ENCODE peak calls at places on chromosomes 2 and 18, in five cellular contexts. C is tibial artery; L is CD8-positive, alpha-beta memory T cell; O is H4; R is HFFc6. Q is an unnamed sample.

GRCh38 chr2:127072970-127073369 is 34.0 kb downstream of the BIN1 start:
- DNase-seq in L (no peak), C (no peak), O (no peak), R (no peak), Q (no peak)

GRCh38 chr2:18373664-18374063 is 186.8 kb downstream of the RDH14 start:
- DNase-seq in L (no peak), O (no peak), R (no peak), C (no peak), Q (no peak)

GRCh38 chr2:69617744-69618143 is 25.8 kb downstream of the AAK1 start:
- DNase-seq in O (no peak), C (no peak), R (no peak), L (no peak), Q (no peak)

GRCh38 chr18:63140038-63140450 is 179.5 kb downstream of the BCL2 start:
- DNase-seq in L (no peak), R (no peak), C (no peak), O (no peak), Q (no peak)

GRCh38 chr2:189285962-189286648 is 106.5 kb upstream of the COL5A2 start:
- DNase-seq in O (peak; percentile 74), L (no peak), C (no peak), R (peak; percentile 85), Q (peak; percentile 35)

GRCh38 chr2:60831921-60832320 is 49.5 kb upstream of the REL start:
- DNase-seq in R (no peak), O (no peak), C (no peak), L (no peak), Q (no peak)

GRCh38 chr2:85015653-85016360 is 44.8 kb downstream of the KCMF1 start:
- DNase-seq in C (no peak), R (no peak), L (no peak), O (no peak), Q (no peak)

GRCh38 chr2:188884051-188884450 is 90.1 kb upstream of the COL3A1 start:
- DNase-seq in L (no peak), C (no peak), O (peak; percentile 94), R (peak; percentile 10), Q (peak; percentile 23)

GRCh38 chr2:55136138-55136541 is 85.9 kb upstream of the RTN4 start:
- DNase-seq in O (no peak), R (no peak), C (no peak), L (no peak), Q (no peak)

GRCh38 chr2:182713611-182714010 is 2.4 kb upstream of the DNAJC10 start:
- DNase-seq in O (no peak), R (no peak), L (no peak), C (no peak), Q (no peak)